ENCODE peak calls at places on chromosome 17, in nine cellular contexts. U, K, H, B, W, A, F, O and Y are unnamed samples.

GRCh38 chr17:57747221-57748017 is 2.3 kb upstream of the CCDC182 start:
- DNase-seq in U (peak; percentile 64), K (peak; percentile 79), H (peak; percentile 76), B (no peak), W (peak; percentile 69), A (peak; percentile 68), F (no peak), O (peak; percentile 80), Y (peak; percentile 5)

GRCh38 chr17:1201132-1201702 is 21.4 kb upstream of the ABR start:
- DNase-seq in U (peak; percentile 64), K (no peak), H (no peak), B (no peak), W (no peak), A (peak; percentile 74), F (no peak), O (no peak), Y (no peak)

GRCh38 chr17:81270279-81270678 is 24.8 kb downstream of the SLC38A10 start:
- DNase-seq in U (no peak), K (no peak), H (no peak), B (no peak), W (no peak), A (no peak), F (no peak), O (no peak), Y (no peak)

GRCh38 chr17:48715496-48716399 is 6.6 kb downstream of the PRAC1 start:
- DNase-seq in U (no peak), K (no peak), H (no peak), B (no peak), W (no peak), A (no peak), F (no peak), O (no peak), Y (no peak)

GRCh38 chr17:58279016-58279671 is 1.6 kb downstream of the MPO start:
- DNase-seq in U (no peak), K (no peak), H (peak; percentile 51), B (no peak), W (peak; percentile 33), A (no peak), F (no peak), O (peak; percentile 55), Y (no peak)

GRCh38 chr17:351875-352420 is 659 bp downstream of the RPH3AL start:
- DNase-seq in U (no peak), K (peak; percentile 57), H (no peak), B (no peak), W (no peak), A (peak; percentile 43), F (peak; percentile 53), O (no peak), Y (no peak)

GRCh38 chr17:77373298-77374169 is 232.8 kb downstream of the SEC14L1 start:
- DNase-seq in U (peak; percentile 70), K (no peak), H (peak; percentile 47), B (peak; percentile 50), W (no peak), A (peak; percentile 77), F (no peak), O (no peak), Y (no peak)

GRCh38 chr17:9484789-9485188 is 90.8 kb downstream of the STX8 start:
- DNase-seq in U (no peak), K (no peak), H (peak; percentile 68), B (no peak), W (peak; percentile 52), A (no peak), F (no peak), O (peak; percentile 10), Y (no peak)

GRCh38 chr17:12731839-12732238 is 57.5 kb upstream of the ARHGAP44 start:
- DNase-seq in U (no peak), K (no peak), H (no peak), B (no peak), W (no peak), A (no peak), F (no peak), O (no peak), Y (no peak)

GRCh38 chr17:70295732-70296131 is 126.4 kb downstream of the KCNJ2 start:
- DNase-seq in U (no peak), K (no peak), H (no peak), B (no peak), W (no peak), A (no peak), F (no peak), O (no peak), Y (no peak)

GRCh38 chr17:30920282-30920681 is 1.5 kb upstream of the ADAP2 start:
- DNase-seq in U (no peak), K (peak; percentile 44), H (peak; percentile 58), B (no peak), W (no peak), A (no peak), F (no peak), O (peak; percentile 37), Y (no peak)

GRCh38 chr17:69874220-69874670 is 200.8 kb upstream of the KCNJ16 start:
- DNase-seq in U (no peak), K (no peak), H (peak; percentile 89), B (no peak), W (peak; percentile 82), A (no peak), F (no peak), O (peak; percentile 74), Y (no peak)

GRCh38 chr17:3719265-3719664 is 4.4 kb upstream of the HASPIN start:
- DNase-seq in U (no peak), K (no peak), H (peak; percentile 31), B (no peak), W (no peak), A (no peak), F (no peak), O (no peak), Y (no peak)

GRCh38 chr17:41965694-41966375 is 760 bp upstream of the CNP start:
- DNase-seq in U (peak; percentile 79), K (peak; percentile 71), H (peak; percentile 33), B (peak; percentile 77), W (peak; percentile 31), A (peak; percentile 89), F (peak; percentile 77), O (peak; percentile 40), Y (no peak)

GRCh38 chr17:30589431-30589830 is 112.2 kb downstream of the GOSR1 start:
- DNase-seq in U (no peak), K (no peak), H (no peak), B (no peak), W (no peak), A (no peak), F (no peak), O (no peak), Y (no peak)

GRCh38 chr17:36183001-36183810 is 6.8 kb upstream of the TBC1D3B start:
- DNase-seq in U (peak; percentile 62), K (peak; percentile 55), H (peak; percentile 67), B (no peak), W (peak; percentile 72), A (peak; percentile 63), F (peak; percentile 91), O (peak; percentile 75), Y (peak; percentile 71)

GRCh38 chr17:4407851-4408250 is 25.9 kb upstream of the SPNS3 start:
- DNase-seq in U (no peak), K (no peak), H (no peak), B (no peak), W (peak; percentile 6), A (no peak), F (no peak), O (peak; percentile 15), Y (no peak)

GRCh38 chr17:5913641-5914040 is 156.5 kb upstream of the WSCD1 start:
- DNase-seq in U (no peak), K (no peak), H (no peak), B (no peak), W (no peak), A (no peak), F (no peak), O (no peak), Y (no peak)

GRCh38 chr17:44217738-44218343 is 1.6 kb downstream of the UBTF start:
- DNase-seq in U (no peak), K (no peak), H (no peak), B (no peak), W (no peak), A (peak; percentile 74), F (no peak), O (no peak), Y (no peak)

GRCh38 chr17:56765449-56765848 is 68.3 kb downstream of the C17orf67 start:
- DNase-seq in U (no peak), K (no peak), H (no peak), B (no peak), W (no peak), A (no peak), F (no peak), O (no peak), Y (no peak)

GRCh38 chr17:44972953-44973352 is 4.8 kb upstream of the C1QL1 start:
- DNase-seq in U (no peak), K (peak; percentile 68), H (no peak), B (no peak), W (peak; percentile 47), A (no peak), F (no peak), O (peak; percentile 34), Y (no peak)

GRCh38 chr17:19937522-19937921 is 40.1 kb downstream of the AKAP10 start:
- DNase-seq in U (no peak), K (no peak), H (peak; percentile 54), B (no peak), W (no peak), A (no peak), F (no peak), O (peak; percentile 56), Y (no peak)